ENCODE peak calls at places on chromosome 6, in nine cellular contexts. R, A, G, K, O, N, Q, H and W are unnamed samples.

GRCh38 chr6:151877458-151877857 is 70.0 kb downstream of the ESR1 start:
- DNase-seq in R (no peak), A (no peak), G (no peak), K (no peak), O (no peak), N (no peak), Q (no peak), H (no peak), W (no peak)

GRCh38 chr6:31821301-31822037 is 6.1 kb upstream of the HSPA1B start:
- DNase-seq in R (peak; percentile 89), A (no peak), G (no peak), K (no peak), O (peak; percentile 51), N (peak; percentile 62), Q (peak; percentile 84), H (peak; percentile 59), W (peak; percentile 95)

GRCh38 chr6:37311666-37312473 is 41.9 kb upstream of the RNF8 start:
- DNase-seq in R (no peak), A (no peak), G (no peak), K (no peak), O (no peak), N (no peak), Q (no peak), H (no peak), W (no peak)

GRCh38 chr6:81075974-81076373 is 676.5 kb downstream of the TENT5A start:
- DNase-seq in R (no peak), A (peak; percentile 21), G (no peak), K (no peak), O (no peak), N (peak; percentile 20), Q (no peak), H (no peak), W (no peak)

GRCh38 chr6:159724778-159725177 is 2.5 kb upstream of the WTAP start:
- DNase-seq in R (no peak), A (no peak), G (no peak), K (no peak), O (no peak), N (no peak), Q (no peak), H (no peak), W (no peak)

GRCh38 chr6:10526156-10526555 is 5.0 kb downstream of the GCNT2 start:
- DNase-seq in R (no peak), A (no peak), G (no peak), K (no peak), O (no peak), N (no peak), Q (no peak), H (no peak), W (no peak)

GRCh38 chr6:71733970-71734899 is 152.1 kb upstream of the RIMS1 start:
- DNase-seq in R (no peak), A (no peak), G (no peak), K (no peak), O (no peak), N (no peak), Q (no peak), H (no peak), W (no peak)

GRCh38 chr6:100176321-100176950 is 182.4 kb upstream of the MCHR2 start:
- DNase-seq in R (no peak), A (peak; percentile 8), G (peak; percentile 53), K (no peak), O (no peak), N (no peak), Q (no peak), H (no peak), W (no peak)

DNA sequence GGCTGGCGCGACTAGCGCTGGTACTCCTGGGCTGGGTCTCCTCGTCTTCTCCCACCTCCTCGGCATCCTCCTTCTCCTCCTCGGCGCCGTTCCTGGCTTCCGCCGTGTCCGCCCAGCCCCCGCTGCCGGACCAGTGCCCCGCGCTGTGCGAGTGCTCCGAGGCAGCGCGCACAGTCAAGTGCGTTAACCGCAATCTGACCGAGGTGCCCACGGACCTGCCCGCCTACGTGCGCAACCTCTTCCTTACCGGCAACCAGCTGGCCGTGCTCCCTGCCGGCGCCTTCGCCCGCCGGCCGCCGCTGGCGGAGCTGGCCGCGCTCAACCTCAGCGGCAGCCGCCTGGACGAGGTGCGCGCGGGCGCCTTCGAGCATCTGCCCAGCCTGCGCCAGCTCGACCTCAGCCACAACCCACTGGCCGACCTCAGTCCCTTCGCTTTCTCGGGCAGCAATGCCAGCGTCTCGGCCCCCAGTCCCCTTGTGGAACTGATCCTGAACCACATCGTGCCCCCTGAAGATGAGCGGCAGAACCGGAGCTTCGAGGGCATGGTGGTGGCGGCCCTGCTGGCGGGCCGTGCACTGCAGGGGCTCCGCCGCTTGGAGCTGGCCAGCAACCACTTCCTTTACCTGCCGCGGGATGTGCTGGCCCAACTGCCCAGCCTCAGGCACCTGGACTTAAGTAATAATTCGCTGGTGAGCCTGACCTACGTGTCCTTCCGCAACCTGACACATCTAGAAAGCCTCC is 1.6 kb downstream of the TPBG start:
- DNase-seq in R (no peak), A (peak; percentile 24), G (no peak), K (peak; percentile 53), O (no peak), N (peak; percentile 73), Q (peak; percentile 42), H (peak; percentile 19), W (peak; percentile 16)
- H3K27ac ChIP-seq in R (peak overlapping the region; percentile 90), A (peak overlapping the region; percentile 92), G (no peak overlapping the region), K (peak overlapping the region; percentile 88), O (no peak overlapping the region), N (peak overlapping the region; percentile 95), Q (peak overlapping the region; percentile 83), H (peak overlapping the region; percentile 80), W (peak overlapping the region; percentile 76)

GRCh38 chr6:42774201-42774600 is 7.7 kb upstream of the BICRAL start:
- DNase-seq in R (no peak), A (no peak), G (no peak), K (no peak), O (no peak), N (no peak), Q (no peak), H (no peak), W (no peak)

GRCh38 chr6:42769051-42769450 is 12.8 kb upstream of the BICRAL start:
- DNase-seq in R (no peak), A (no peak), G (no peak), K (no peak), O (no peak), N (no peak), Q (no peak), H (no peak), W (no peak)

GRCh38 chr6:42777126-42777822 is 4.6 kb upstream of the BICRAL start:
- DNase-seq in R (no peak), A (no peak), G (no peak), K (no peak), O (no peak), N (no peak), Q (no peak), H (no peak), W (no peak)

GRCh38 chr6:42766163-42766670 is 15.6 kb upstream of the BICRAL start:
- DNase-seq in R (no peak), A (peak; percentile 52), G (no peak), K (no peak), O (no peak), N (no peak), Q (no peak), H (no peak), W (no peak)

DNA sequence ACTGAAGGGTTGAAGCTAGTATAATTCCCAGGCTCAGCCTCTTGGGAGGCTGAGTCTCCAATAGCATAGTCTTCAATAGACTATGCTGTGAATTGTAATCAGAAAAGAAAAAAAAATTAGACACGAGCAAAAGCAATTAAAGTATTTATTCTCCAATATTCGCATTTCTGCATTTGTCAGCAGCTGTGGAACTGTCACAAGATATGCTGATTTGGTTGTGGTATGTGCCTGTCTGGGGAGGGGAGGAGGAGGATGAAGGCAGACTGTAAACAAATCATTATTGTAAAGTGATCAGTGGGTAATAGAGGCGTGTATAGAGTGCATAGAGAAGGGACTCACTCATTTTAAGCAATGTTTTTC is 10.1 kb upstream of the BICRAL start:
- DNase-seq in R (no peak), A (no peak), G (no peak), K (no peak), O (no peak), N (no peak), Q (no peak), H (no peak), W (no peak)
- H3K4me3 ChIP-seq in R (peak overlapping the region; percentile 27), A (no peak overlapping the region), G (no peak overlapping the region), K (no peak overlapping the region), O (no peak overlapping the region), N (no peak overlapping the region), Q (no peak overlapping the region), H (no peak overlapping the region), W (no peak overlapping the region)

GRCh38 chr6:132511159-132511835 is 1.6 kb downstream of the STX7 start:
- DNase-seq in R (no peak), A (no peak), G (no peak), K (no peak), O (peak; percentile 13), N (no peak), Q (no peak), H (no peak), W (peak; percentile 16)

GRCh38 chr6:132512342-132512637 is 626 bp downstream of the STX7 start:
- DNase-seq in R (no peak), A (no peak), G (no peak), K (no peak), O (no peak), N (no peak), Q (no peak), H (no peak), W (no peak)

GRCh38 chr6:132513821-132514545 is 1.1 kb upstream of the STX7 start:
- DNase-seq in R (no peak), A (no peak), G (no peak), K (no peak), O (no peak), N (no peak), Q (no peak), H (no peak), W (no peak)

GRCh38 chr6:132511836-132512230 is 1.1 kb downstream of the STX7 start:
- DNase-seq in R (no peak), A (no peak), G (no peak), K (no peak), O (no peak), N (no peak), Q (no peak), H (no peak), W (no peak)

GRCh38 chr6:132512638-132513632 is at the start of gene STX7:
- DNase-seq in R (peak; percentile 94), A (peak; percentile 75), G (peak; percentile 34), K (peak; percentile 83), O (peak; percentile 89), N (peak; percentile 93), Q (peak; percentile 90), H (peak; percentile 86), W (peak; percentile 93)
- TF ChIP-seq POLR2AphosphoS5 in R (peak; percentile 48), A (peak; percentile 88), G (peak; percentile 94), K (peak; percentile 65), O (peak; percentile 34), N (peak; percentile 79), Q (peak; percentile 57), H (peak; percentile 91), W (peak; percentile 86)

GRCh38 chr6:45949256-45949655 is 66.4 kb downstream of the CLIC5 start:
- DNase-seq in R (no peak), A (no peak), G (no peak), K (no peak), O (no peak), N (no peak), Q (no peak), H (no peak), W (peak; percentile 18)

GRCh38 chr6:45947807-45948206 is 67.9 kb downstream of the CLIC5 start:
- DNase-seq in R (no peak), A (no peak), G (no peak), K (no peak), O (no peak), N (no peak), Q (no peak), H (no peak), W (no peak)

GRCh38 chr6:45946887-45947286 is 68.8 kb downstream of the CLIC5 start:
- DNase-seq in R (no peak), A (no peak), G (no peak), K (no peak), O (no peak), N (no peak), Q (no peak), H (no peak), W (no peak)

GRCh38 chr6:45942953-45943352 is 72.7 kb downstream of the CLIC5 start:
- DNase-seq in R (no peak), A (no peak), G (no peak), K (no peak), O (no peak), N (no peak), Q (no peak), H (no peak), W (no peak)

DNA sequence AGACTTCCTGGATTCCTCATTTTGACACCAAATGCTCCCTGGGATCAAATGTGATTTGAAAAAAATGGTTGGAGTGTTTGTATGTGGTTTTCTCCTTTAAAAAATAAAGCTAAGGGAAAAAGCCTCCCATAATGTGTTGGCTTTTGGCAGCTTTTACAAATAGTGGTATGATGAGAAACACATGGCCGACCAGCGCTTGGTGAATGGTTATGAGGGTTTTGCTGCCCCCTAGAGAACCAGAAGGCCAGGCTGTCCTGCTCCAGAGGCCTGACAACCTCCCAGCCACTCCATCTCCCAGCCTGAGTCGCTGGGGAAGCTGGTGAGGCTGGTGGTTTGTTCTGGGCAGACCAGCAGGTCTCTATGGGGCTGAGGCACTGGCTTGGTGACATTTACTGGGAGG is 69.3 kb downstream of the CLIC5 start:
- DNase-seq in R (no peak), A (no peak), G (no peak), K (no peak), O (no peak), N (peak; percentile 44), Q (no peak), H (no peak), W (no peak)
- H3K27ac ChIP-seq in R (no peak overlapping the region), A (no peak overlapping the region), G (no peak overlapping the region), K (no peak overlapping the region), O (no peak overlapping the region), N (no peak overlapping the region), Q (no peak overlapping the region), H (no peak overlapping the region), W (no peak overlapping the region)